ENCODE peak calls at places on chromosome 12, in five cellular contexts. Q is tibial artery; X is iPS DF 6.9; D is CD4-positive, CD25-positive, alpha-beta regulatory T cell; W is prostate gland. P is an unnamed sample. For H3K4me1, the result is how much of the 10 kb centered on the place peaks cover.

GRCh38 chr12:50924439-50925341 is 27.7 kb upstream of the HIGD1C start:
- DNase-seq in Q (peak), X (no peak), D (peak), W (peak), P (peak)

GRCh38 chr12:74242088-74242487 is 295.5 kb upstream of the ATXN7L3B start:
- DNase-seq in Q (no peak), X (no peak), D (no peak), W (no peak), P (no peak)

GRCh38 chr12:66740257-66740656 is 61.4 kb upstream of the GRIP1 start:
- DNase-seq in Q (no peak), X (no peak), D (no peak), W (no peak), P (no peak)

GRCh38 chr12:57216931-57217871 is 607 bp downstream of the NXPH4 start:
- DNase-seq in Q (no peak), X (no peak), D (no peak), W (no peak), P (no peak)

GRCh38 chr12:53844989-53845836 is 93.4 kb upstream of the HOXC13 start:
- DNase-seq in Q (no peak), X (no peak), D (no peak), W (peak), P (no peak)

GRCh38 chr12:13223176-13223806 is 26.8 kb downstream of the EMP1 start:
- DNase-seq in Q (no peak), X (no peak), D (no peak), W (no peak), P (no peak)

GRCh38 chr12:14964401-14964800 is 3.0 kb upstream of the ARHGDIB start:
- DNase-seq in Q (no peak), X (no peak), D (no peak), W (no peak), P (no peak)

GRCh38 chr12:75712223-75712622 is 200.8 kb upstream of the KRR1 start:
- DNase-seq in Q (no peak), X (no peak), D (no peak), W (peak), P (no peak)

GRCh38 chr12:122852336-122853275 is 17.3 kb downstream of the HIP1R start:
- DNase-seq in Q (no peak), X (no peak), D (no peak), W (no peak), P (no peak)

GRCh38 chr12:54749191-54749818 is 101.1 kb upstream of the DCD start:
- DNase-seq in Q (no peak), X (peak), D (peak), W (peak), P (no peak)

GRCh38 chr12:16606201-16606849 is 363 bp upstream of the LMO3 start:
- DNase-seq in Q (peak), X (no peak), D (no peak), W (peak), P (peak)

GRCh38 chr12:41142376-41142775 is 45.7 kb upstream of the PDZRN4 start:
- DNase-seq in Q (no peak), X (no peak), D (no peak), W (no peak), P (no peak)

GRCh38 chr12:44299524-44299923 is 463.6 kb downstream of the TMEM117 start:
- DNase-seq in Q (no peak), X (no peak), D (no peak), W (no peak), P (no peak)

GRCh38 chr12:6946920-6947374 is 3.1 kb downstream of the C12orf57 start:
- DNase-seq in Q (no peak), X (no peak), D (no peak), W (no peak), P (no peak)

GRCh38 chr12:30106204-30106603 is 322.5 kb upstream of the TMTC1 start:
- DNase-seq in Q (no peak), X (no peak), D (no peak), W (no peak), P (no peak)

GRCh38 chr12:113850309-113851056 is 115.6 kb downstream of the RBM19 start:
- DNase-seq in Q (peak), X (no peak), D (no peak), W (no peak), P (no peak)

GRCh38 chr12:81128930-81129554 is 51.2 kb downstream of the ACSS3 start:
- DNase-seq in Q (no peak), X (peak), D (no peak), W (no peak), P (no peak)

GRCh38 chr12:39919790-39920189 is 186.1 kb downstream of the SLC2A13 start:
- DNase-seq in Q (no peak), X (no peak), D (no peak), W (no peak), P (no peak)

GRCh38 chr12:92608418-92609091 is 94.2 kb upstream of the PLEKHG7 start:
- DNase-seq in Q (no peak), X (peak), D (no peak), W (no peak), P (no peak)

GRCh38 chr12:15851045-15851444 is 31.1 kb upstream of the STRAP start:
- DNase-seq in Q (no peak), X (no peak), D (no peak), W (no peak), P (no peak)

GRCh38 chr12:96400631-96401060 is 407 bp upstream of the CDK17 start:
- DNase-seq in Q (no peak), X (no peak), D (no peak), W (no peak), P (no peak)

GRCh38 chr12:92030618-92031017 is 115.0 kb downstream of the BTG1 start:
- DNase-seq in Q (peak), X (no peak), D (peak), W (peak), P (peak)

GRCh38 chr12:70795608-70796007 is 124.9 kb downstream of the PTPRR start:
- DNase-seq in Q (no peak), X (no peak), D (no peak), W (no peak), P (no peak)

GRCh38 chr12:54156578-54156977 is 32.2 kb downstream of the SMUG1 start:
- DNase-seq in Q (no peak), X (no peak), D (no peak), W (no peak), P (no peak)

GRCh38 chr12:95996034-95996658 is at the start of gene HAL:
- DNase-seq in Q (no peak), X (no peak), D (no peak), W (no peak), P (no peak)

GRCh38 chr12:9870311-9870866 is 1.2 kb upstream of the CLEC2B start:
- DNase-seq in Q (no peak), X (no peak), D (no peak), W (no peak), P (no peak)

GRCh38 chr12:119683413-119683812 is 15.5 kb downstream of the PRKAB1 start:
- DNase-seq in Q (no peak), X (no peak), D (no peak), W (no peak), P (no peak)

GRCh38 chr12:101775814-101776213 is 36.6 kb upstream of the SYCP3 start:
- DNase-seq in Q (no peak), X (no peak), D (no peak), W (no peak), P (no peak)

GRCh38 chr12:101777476-101777875 is 38.2 kb upstream of the SYCP3 start:
- DNase-seq in Q (no peak), X (no peak), D (no peak), W (no peak), P (no peak)

GRCh38 chr12:101779626-101780025 is 40.4 kb upstream of the SYCP3 start:
- DNase-seq in Q (no peak), X (no peak), D (no peak), W (no peak), P (no peak)

GRCh38 chr12:101779200-101779599 is 39.9 kb upstream of the SYCP3 start:
- DNase-seq in Q (no peak), X (no peak), D (no peak), W (no peak), P (no peak)

GRCh38 chr12:101777978-101778377 is 38.7 kb upstream of the SYCP3 start:
- DNase-seq in Q (no peak), X (no peak), D (no peak), W (no peak), P (no peak)
- H3K27ac ChIP-seq in Q (no peak), X (no peak), D (no peak), W (no peak), P (peak)

DNA sequence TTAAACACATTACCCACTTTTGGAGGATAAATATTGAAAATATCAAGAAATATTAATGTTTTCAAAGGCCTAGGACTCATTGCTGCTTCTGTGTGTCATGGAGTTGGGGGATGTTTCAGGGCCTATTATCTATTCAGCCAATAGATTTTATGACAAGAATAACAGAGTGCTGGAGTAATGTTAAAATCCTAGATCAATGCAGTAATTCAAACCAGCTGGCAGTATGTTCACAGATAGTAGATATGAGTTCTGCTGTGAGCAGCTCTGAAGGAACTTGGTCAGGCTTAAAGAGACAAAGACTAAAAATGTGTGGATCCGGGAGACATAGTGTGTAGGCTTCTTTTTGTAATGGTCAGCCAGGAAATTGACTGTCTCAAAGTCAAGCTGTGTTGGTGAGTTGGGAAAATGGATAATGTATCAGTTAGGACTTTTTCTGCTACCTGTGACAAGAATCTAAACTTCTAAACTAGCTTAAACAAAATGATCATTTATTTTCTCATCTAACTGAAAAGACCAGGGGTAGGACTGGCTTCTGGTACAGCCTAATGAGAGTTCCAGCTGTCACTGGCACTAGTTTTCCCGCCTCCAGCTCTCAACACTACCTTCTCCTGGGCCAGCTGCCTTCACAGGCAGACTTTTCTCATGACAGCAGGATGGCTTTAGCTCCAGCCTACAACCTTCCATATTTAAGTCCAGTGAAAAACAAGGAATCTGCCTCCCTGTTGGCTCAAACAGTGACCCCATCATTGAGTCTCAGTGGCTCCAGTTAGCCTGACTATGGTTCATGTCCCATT is 16.3 kb upstream of the POLR3B start:
- DNase-seq in Q (no peak), X (no peak), D (no peak), W (no peak), P (no peak)
- H3K4me1 ChIP-seq in Q (under half), X (under half), D (under half), W (under half), P (under half)

GRCh38 chr12:94404854-94405253 is 54.8 kb downstream of the CEP83 start:
- DNase-seq in Q (no peak), X (no peak), D (no peak), W (no peak), P (no peak)

GRCh38 chr12:94401326-94401725 is 58.3 kb downstream of the CEP83 start:
- DNase-seq in Q (no peak), X (no peak), D (no peak), W (no peak), P (no peak)

DNA sequence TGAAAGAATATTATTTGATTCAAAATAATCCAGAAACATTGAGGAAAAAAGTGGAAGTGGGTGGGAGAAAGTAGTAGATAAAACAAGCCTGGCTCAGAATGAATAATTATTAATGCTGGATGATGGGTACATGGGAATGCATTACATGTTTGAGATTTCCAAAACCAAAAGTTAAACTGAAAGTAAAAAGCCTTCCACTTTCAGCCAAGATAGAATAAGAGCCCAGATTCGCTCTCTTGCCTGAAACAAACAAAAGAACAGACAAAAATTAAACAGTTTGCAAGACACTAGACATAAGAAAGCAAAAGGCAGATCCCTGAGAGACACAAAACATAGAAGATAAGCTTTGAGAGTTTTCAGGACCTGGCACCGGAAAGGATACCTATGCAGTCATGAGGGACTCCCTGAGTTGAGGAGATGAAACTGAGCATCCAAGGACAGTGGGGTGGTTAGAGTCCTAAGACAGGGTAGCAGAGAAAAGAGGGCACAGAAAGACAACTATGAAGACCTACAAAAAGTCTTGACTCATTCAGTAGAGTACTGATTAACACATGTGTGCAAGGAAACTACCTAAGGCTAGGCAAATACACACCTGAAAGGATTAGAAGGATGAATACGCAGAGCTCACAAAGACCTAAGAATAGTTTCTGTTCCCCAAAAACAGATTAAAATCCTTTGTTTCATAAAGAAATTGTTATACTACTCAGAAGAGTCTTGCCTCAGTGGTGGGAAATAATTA is 54.1 kb downstream of the CEP83 start:
- DNase-seq in Q (no peak), X (no peak), D (no peak), W (no peak), P (no peak)
- H3K4me3 ChIP-seq in Q (peak), X (no peak), D (peak), W (peak), P (peak)

GRCh38 chr12:111870216-111870615 is 28.2 kb downstream of the MAPKAPK5 start:
- DNase-seq in Q (no peak), X (no peak), D (no peak), W (no peak), P (no peak)
- H3K27ac ChIP-seq in Q (no peak), X (no peak), D (no peak), W (no peak), P (no peak)

DNA sequence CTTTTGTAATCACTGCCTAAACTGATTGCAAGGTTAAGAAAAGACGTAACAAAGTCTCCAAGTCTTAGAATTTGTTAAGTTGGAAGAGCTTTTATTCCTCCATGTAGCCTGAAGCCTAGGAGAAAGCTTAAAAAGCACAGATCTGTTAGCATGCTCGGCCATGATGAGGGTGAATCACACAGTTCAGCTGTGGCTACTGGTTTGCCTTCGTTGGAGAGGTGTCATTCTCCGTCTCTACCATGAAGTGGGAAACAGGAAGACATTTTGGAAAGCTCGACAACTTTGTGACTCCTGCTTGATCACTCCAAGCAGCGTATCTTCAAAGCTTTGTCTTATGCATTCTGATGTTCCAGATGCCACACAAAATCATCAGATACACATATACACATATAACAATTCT is 27.1 kb downstream of the DCP1B start:
- DNase-seq in Q (no peak), X (no peak), D (no peak), W (no peak), P (no peak)
- H3K4me1 ChIP-seq in Q (under half), X (under half), D (under half), W (under half), P (under half)